ENCODE peak calls at places on chromosomes 6 and 20, in eight cellular contexts. K is mesendoderm; T is T1000; Z is HCEC 1CT; M is stimulated activated CD4-positive, alpha-beta T cell treated with anti-CD3 and anti-CD28 coated beads, Interleukin-15, amount 100 ng/mL, for 1 hour; E is posterior vena cava; G is T-helper 9 cell; J is neural crest cell. A is an unnamed sample.

GRCh38 chr20:61823242-61823641 is 242.4 kb downstream of the TAF4 start:
- DNase-seq in K (no peak), T (no peak), Z (no peak), M (no peak), E (no peak), G (no peak), J (no peak), A (no peak)

GRCh38 chr6:54419885-54420284 is 111.6 kb downstream of the TINAG start:
- DNase-seq in K (no peak), T (no peak), Z (peak), M (no peak), E (no peak), G (no peak), J (no peak), A (peak)

GRCh38 chr6:160730911-160731310 is 28.9 kb downstream of the PLG start:
- DNase-seq in K (peak), T (no peak), Z (no peak), M (no peak), E (no peak), G (no peak), J (peak), A (no peak)

GRCh38 chr20:12605751-12606150 is 403.0 kb upstream of the SPTLC3 start:
- DNase-seq in K (no peak), T (no peak), Z (no peak), M (no peak), E (no peak), G (no peak), J (no peak), A (no peak)

GRCh38 chr20:47066484-47067270 is 172.0 kb downstream of the EYA2 start:
- DNase-seq in K (no peak), T (no peak), Z (peak), M (no peak), E (no peak), G (no peak), J (no peak), A (no peak)

GRCh38 chr20:61411743-61412142 is 159.7 kb downstream of the CDH4 start:
- DNase-seq in K (no peak), T (no peak), Z (no peak), M (no peak), E (no peak), G (no peak), J (no peak), A (no peak)

GRCh38 chr20:701401-702129 is 26.0 kb upstream of the SCRT2 start:
- DNase-seq in K (no peak), T (no peak), Z (no peak), M (no peak), E (no peak), G (no peak), J (no peak), A (no peak)

GRCh38 chr20:13822459-13822858 is 37.6 kb downstream of the NDUFAF5 start:
- DNase-seq in K (peak), T (no peak), Z (no peak), M (no peak), E (no peak), G (no peak), J (no peak), A (no peak)

GRCh38 chr6:5285081-5285480 is 23.8 kb downstream of the FARS2 start:
- DNase-seq in K (no peak), T (no peak), Z (no peak), M (no peak), E (no peak), G (no peak), J (no peak), A (no peak)

GRCh38 chr6:159170999-159171712 is 2.0 kb downstream of the FNDC1 start:
- DNase-seq in K (no peak), T (no peak), Z (peak), M (no peak), E (no peak), G (no peak), J (no peak), A (no peak)

GRCh38 chr20:58682656-58683055 is 9.9 kb upstream of the NPEPL1 start:
- DNase-seq in K (no peak), T (no peak), Z (no peak), M (no peak), E (no peak), G (no peak), J (no peak), A (no peak)

GRCh38 chr6:713351-713750 is 20.4 kb upstream of the EXOC2 start:
- DNase-seq in K (no peak), T (no peak), Z (no peak), M (no peak), E (no peak), G (no peak), J (no peak), A (no peak)

GRCh38 chr20:924639-925038 is 8.5 kb upstream of the ANGPT4 start:
- DNase-seq in K (no peak), T (no peak), Z (no peak), M (no peak), E (no peak), G (no peak), J (no peak), A (no peak)

GRCh38 chr6:31548423-31548873 is 1.0 kb downstream of the NFKBIL1 start:
- DNase-seq in K (no peak), T (no peak), Z (no peak), M (no peak), E (no peak), G (no peak), J (no peak), A (no peak)

GRCh38 chr6:140957334-140957733 is 1175.4 kb upstream of the GJE1 start:
- DNase-seq in K (no peak), T (no peak), Z (no peak), M (no peak), E (no peak), G (no peak), J (no peak), A (no peak)

GRCh38 chr6:30568245-30568644 is 3.0 kb upstream of the ABCF1 start:
- DNase-seq in K (peak), T (no peak), Z (no peak), M (peak), E (no peak), G (no peak), J (no peak), A (no peak)

GRCh38 chr6:17233531-17233930 is 47.6 kb upstream of the RBM24 start:
- DNase-seq in K (peak), T (peak), Z (peak), M (no peak), E (no peak), G (no peak), J (no peak), A (no peak)

GRCh38 chr6:30820196-30820595 is 64.1 kb upstream of the DDR1 start:
- DNase-seq in K (peak), T (peak), Z (peak), M (no peak), E (peak), G (no peak), J (no peak), A (no peak)

GRCh38 chr6:134750669-134751068 is 199.2 kb downstream of the ALDH8A1 start:
- DNase-seq in K (no peak), T (no peak), Z (peak), M (no peak), E (no peak), G (no peak), J (no peak), A (no peak)